ENCODE peak calls at places on chromosome 3, in six cellular contexts. One of them, this sample, is unnamed.

GRCh38 chr3:52532838-52533622 is 627 bp downstream of the NT5DC2 start:
- DNase-seq in kidney tubule cell: peak
- DNase-seq in heart right ventricle: no peak
- DNase-seq in heart left ventricle: peak
- DNase-seq in C1 segment of cervical spinal cord: no peak
- DNase-seq in NCI-H1092: no peak
- DNase-seq in this sample: no peak

GRCh38 chr3:160372780-160373179 is 26.2 kb downstream of the IFT80 start:
- DNase-seq in NCI-H1092: no peak
- DNase-seq in C1 segment of cervical spinal cord: no peak
- DNase-seq in kidney tubule cell: no peak
- DNase-seq in heart right ventricle: no peak
- DNase-seq in heart left ventricle: no peak
- DNase-seq in this sample: peak

GRCh38 chr3:99953596-99953995 is 135.9 kb downstream of the CMSS1 start:
- DNase-seq in heart right ventricle: no peak
- DNase-seq in heart left ventricle: no peak
- DNase-seq in NCI-H1092: no peak
- DNase-seq in kidney tubule cell: no peak
- DNase-seq in C1 segment of cervical spinal cord: no peak
- DNase-seq in this sample: peak

GRCh38 chr3:134090031-134090430 is 60.3 kb upstream of the SLCO2A1 start:
- DNase-seq in C1 segment of cervical spinal cord: no peak
- DNase-seq in NCI-H1092: no peak
- DNase-seq in heart left ventricle: no peak
- DNase-seq in kidney tubule cell: no peak
- DNase-seq in heart right ventricle: no peak
- DNase-seq in this sample: peak

GRCh38 chr3:48928679-48929078 is 10.0 kb downstream of the ARIH2 start:
- DNase-seq in NCI-H1092: no peak
- DNase-seq in C1 segment of cervical spinal cord: no peak
- DNase-seq in kidney tubule cell: no peak
- DNase-seq in heart right ventricle: no peak
- DNase-seq in heart left ventricle: no peak
- DNase-seq in this sample: peak

GRCh38 chr3:47851888-47852603 is 49.1 kb downstream of the DHX30 start:
- DNase-seq in kidney tubule cell: no peak
- DNase-seq in heart left ventricle: no peak
- DNase-seq in C1 segment of cervical spinal cord: no peak
- DNase-seq in NCI-H1092: no peak
- DNase-seq in heart right ventricle: no peak
- DNase-seq in this sample: no peak

GRCh38 chr3:14922863-14923262 is 24.5 kb upstream of the NR2C2 start:
- DNase-seq in NCI-H1092: no peak
- DNase-seq in heart left ventricle: no peak
- DNase-seq in heart right ventricle: no peak
- DNase-seq in C1 segment of cervical spinal cord: no peak
- DNase-seq in kidney tubule cell: no peak
- DNase-seq in this sample: no peak

GRCh38 chr3:56137406-56137805 is 330.9 kb downstream of the ERC2 start:
- DNase-seq in C1 segment of cervical spinal cord: no peak
- DNase-seq in heart right ventricle: no peak
- DNase-seq in NCI-H1092: peak
- DNase-seq in heart left ventricle: no peak
- DNase-seq in kidney tubule cell: no peak
- DNase-seq in this sample: peak

GRCh38 chr3:56157693-56158092 is 310.6 kb downstream of the ERC2 start:
- DNase-seq in NCI-H1092: no peak
- DNase-seq in heart right ventricle: no peak
- DNase-seq in C1 segment of cervical spinal cord: peak
- DNase-seq in kidney tubule cell: peak
- DNase-seq in heart left ventricle: no peak
- DNase-seq in this sample: peak